ENCODE peak calls at places on chromosomes 5 and 9, in eight cellular contexts. D, F, Q, L, B, U, S and I are unnamed samples.

GRCh38 chr9:136623849-136624183 is 38.9 kb upstream of the EGFL7 start:
- DNase-seq in D (no peak), F (no peak), Q (no peak), L (no peak), B (no peak), U (no peak), S (no peak), I (no peak)

GRCh38 chr5:9173281-9174048 is 372.4 kb downstream of the SEMA5A start:
- DNase-seq in D (no peak), F (no peak), Q (no peak), L (no peak), B (peak), U (peak), S (no peak), I (no peak)

GRCh38 chr9:77593528-77593927 is 54.6 kb downstream of the GNA14 start:
- DNase-seq in D (no peak), F (no peak), Q (no peak), L (no peak), B (no peak), U (no peak), S (no peak), I (no peak)

GRCh38 chr5:151740958-151741373 is 17.5 kb downstream of the ATOX1 start:
- DNase-seq in D (no peak), F (no peak), Q (no peak), L (no peak), B (no peak), U (peak), S (no peak), I (peak)

GRCh38 chr9:88936132-88936531 is 55.1 kb upstream of the S1PR3 start:
- DNase-seq in D (no peak), F (no peak), Q (no peak), L (no peak), B (no peak), U (no peak), S (no peak), I (no peak)

GRCh38 chr5:180204420-180204819 is 4.6 kb downstream of the RASGEF1C start:
- DNase-seq in D (no peak), F (no peak), Q (no peak), L (no peak), B (no peak), U (no peak), S (no peak), I (no peak)

GRCh38 chr9:79688363-79688762 is 116.6 kb downstream of the TLE4 start:
- DNase-seq in D (no peak), F (no peak), Q (no peak), L (no peak), B (no peak), U (no peak), S (no peak), I (no peak)

GRCh38 chr5:178859625-178860521 is at the start of gene ZNF354B:
- DNase-seq in D (peak), F (peak), Q (peak), L (peak), B (peak), U (peak), S (peak), I (peak)

GRCh38 chr9:92770005-92770995 is 5.7 kb upstream of the BICD2 start:
- DNase-seq in D (no peak), F (no peak), Q (no peak), L (no peak), B (no peak), U (peak), S (no peak), I (no peak)

GRCh38 chr5:102578362-102578761 is 79.6 kb upstream of the SLCO6A1 start:
- DNase-seq in D (no peak), F (no peak), Q (no peak), L (no peak), B (no peak), U (no peak), S (no peak), I (no peak)